ENCODE peak calls at places on chromosomes 12 and 14, in five cellular contexts. V is pancreas, R is DND-41, S is body of pancreas, C is right cardiac atrium. X is an unnamed sample.

GRCh38 chr12:4082809-4083447 is 190.6 kb upstream of the CCND2 start:
- DNase-seq in C (no peak), V (no peak), R (no peak), S (no peak), X (no peak)

GRCh38 chr14:23061995-23062394 is 4.7 kb upstream of the CDH24 start:
- DNase-seq in V (peak; percentile 67), S (peak; percentile 75), R (no peak), C (peak; percentile 57), X (peak; percentile 36)

GRCh38 chr12:49626169-49626835 is 2.9 kb downstream of the PRPF40B start:
- DNase-seq in V (no peak), S (no peak), C (no peak), R (no peak), X (no peak)

GRCh38 chr14:51328942-51329350 is 88.9 kb downstream of the TMX1 start:
- DNase-seq in V (no peak), C (no peak), R (no peak), S (no peak), X (no peak)

GRCh38 chr12:3752096-3752709 is 706 bp downstream of the CRACR2A start:
- DNase-seq in S (peak; percentile 62), R (peak; percentile 76), C (peak; percentile 68), V (peak; percentile 33), X (peak; percentile 55)

GRCh38 chr14:100536141-100536540 is 51.1 kb downstream of the BEGAIN start:
- DNase-seq in S (peak; percentile 5), V (peak; percentile 26), C (no peak), R (peak; percentile 63), X (no peak)

GRCh38 chr14:72457641-72458040 is 436.3 kb downstream of the DPF3 start:
- DNase-seq in S (no peak), V (no peak), R (no peak), C (no peak), X (no peak)

GRCh38 chr12:18546399-18546798 is 191.4 kb downstream of the PLCZ1 start:
- DNase-seq in V (no peak), R (no peak), S (no peak), C (no peak), X (no peak)

GRCh38 chr14:101444116-101444515 is 117.2 kb upstream of the DIO3 start:
- DNase-seq in R (no peak), C (no peak), S (no peak), V (no peak), X (no peak)

GRCh38 chr12:19397534-19397933 is 41.8 kb upstream of the AEBP2 start:
- DNase-seq in C (no peak), S (no peak), V (no peak), R (no peak), X (no peak)

GRCh38 chr14:83638725-83639124 is 1891.2 kb upstream of the FLRT2 start:
- DNase-seq in V (no peak), R (no peak), C (no peak), S (no peak), X (no peak)

GRCh38 chr12:125276567-125276966 is 211.3 kb downstream of the AACS start:
- DNase-seq in V (no peak), C (no peak), R (no peak), S (no peak), X (no peak)

DNA sequence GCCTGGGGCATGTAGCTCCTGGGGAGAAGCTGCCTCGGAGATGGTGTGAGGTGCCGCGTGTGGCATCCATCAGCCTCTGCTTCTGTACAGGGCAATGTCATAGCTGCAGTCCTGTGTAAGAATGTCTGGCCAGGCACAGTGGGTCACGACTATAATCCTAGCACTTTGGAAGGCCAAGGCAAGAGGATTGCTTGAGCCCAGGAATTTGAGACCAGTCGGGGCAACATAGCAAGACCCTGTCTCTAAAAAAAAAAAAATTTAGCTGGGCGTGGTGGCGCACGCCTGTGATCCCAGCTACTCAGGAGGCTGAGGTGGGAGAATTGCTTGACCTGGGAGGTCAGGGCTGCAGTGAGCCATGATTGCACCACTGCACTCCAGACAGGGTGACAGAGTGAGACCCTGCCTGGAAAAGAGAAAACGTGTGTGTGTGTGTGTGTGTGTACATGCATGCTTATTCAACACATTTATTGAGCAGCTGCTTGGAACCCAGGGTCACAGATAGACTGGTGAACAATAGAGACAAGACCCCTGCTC is 24.1 kb downstream of the RHOF start:
- DNase-seq in C (no peak), S (no peak), R (no peak), V (no peak), X (no peak)
- H3K27ac ChIP-seq in C (peak overlapping the region; percentile 24), S (no peak overlapping the region), R (no peak overlapping the region), V (no peak overlapping the region), X (no peak overlapping the region)

GRCh38 chr12:52900166-52900895 is 4.5 kb downstream of the KRT8 start:
- DNase-seq in S (peak; percentile 57), C (no peak), R (no peak), V (no peak), X (peak; percentile 77)
- H3K4me1 ChIP-seq in S (peaks cover 77% of the 10 kb centered on the region), C (peaks cover 2% of the 10 kb centered on the region), R (no peaks in the 10 kb centered on the region), V (peaks cover 58% of the 10 kb centered on the region), X (peaks cover 2% of the 10 kb centered on the region)

GRCh38 chr14:94582199-94582750 is 1.0 kb downstream of the SERPINA5 start:
- DNase-seq in R (no peak), V (peak; percentile 51), S (peak; percentile 81), C (peak; percentile 43), X (no peak)

GRCh38 chr14:94581127-94581999 is at the start of gene SERPINA5:
- DNase-seq in S (peak; percentile 90), V (peak; percentile 87), R (no peak), C (peak; percentile 81), X (no peak)

GRCh38 chr14:94584591-94585280 is 3.5 kb downstream of the SERPINA5 start:
- DNase-seq in C (no peak), R (no peak), S (no peak), V (no peak), X (no peak)

GRCh38 chr14:94583557-94583956 is 2.3 kb downstream of the SERPINA5 start:
- DNase-seq in R (no peak), C (no peak), S (no peak), V (no peak), X (no peak)

DNA sequence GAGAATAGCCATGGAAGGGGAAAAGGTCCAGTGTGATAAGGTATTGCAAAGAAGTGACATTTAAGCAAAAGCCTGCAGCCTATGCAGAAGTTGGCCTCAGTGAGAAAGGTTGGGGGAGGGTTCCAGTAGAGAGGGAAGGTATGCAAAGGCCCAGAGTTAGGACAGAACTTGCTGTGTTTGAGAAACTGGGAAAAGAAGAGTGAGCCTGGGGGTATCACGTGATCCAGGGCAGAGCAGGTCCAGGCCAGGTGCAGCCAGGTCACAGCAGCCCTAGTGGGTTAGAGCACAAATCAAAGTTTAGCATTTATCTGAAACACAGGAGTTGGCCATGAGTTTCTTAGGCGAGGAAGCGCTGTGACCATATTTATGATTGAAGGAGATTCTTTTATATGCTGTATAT is 1.6 kb downstream of the SERPINA5 start:
- DNase-seq in S (no peak), C (no peak), V (no peak), R (no peak), X (no peak)
- H3K27ac ChIP-seq in S (peak overlapping the region; percentile 84), C (no peak overlapping the region), V (peak overlapping the region; percentile 72), R (no peak overlapping the region), X (no peak overlapping the region)

GRCh38 chr12:120229583-120230325 is 28.8 kb upstream of the RPLP0 start:
- DNase-seq in S (no peak), R (no peak), C (no peak), V (no peak), X (peak; percentile 94)
- H3K4me1 ChIP-seq in S (peaks cover 83% of the 10 kb centered on the region), R (peaks cover 33% of the 10 kb centered on the region), C (peaks cover 58% of the 10 kb centered on the region), V (peaks cover 76% of the 10 kb centered on the region), X (peaks cover 31% of the 10 kb centered on the region)

GRCh38 chr14:33679025-33679424 is 271.8 kb downstream of the EGLN3 start:
- DNase-seq in R (no peak), V (no peak), C (no peak), S (no peak), X (no peak)

GRCh38 chr14:33675415-33676130 is 275.3 kb downstream of the EGLN3 start:
- DNase-seq in C (no peak), V (no peak), S (no peak), R (no peak), X (no peak)

GRCh38 chr14:33678012-33678411 is 272.9 kb downstream of the EGLN3 start:
- DNase-seq in R (no peak), C (no peak), V (no peak), S (no peak), X (no peak)

GRCh38 chr14:33674716-33675115 is 276.2 kb downstream of the EGLN3 start:
- DNase-seq in S (no peak), C (no peak), V (no peak), R (no peak), X (no peak)

GRCh38 chr14:33676135-33676566 is 274.7 kb downstream of the EGLN3 start:
- DNase-seq in V (peak; percentile 21), R (peak; percentile 4), S (peak; percentile 15), C (peak; percentile 32), X (peak; percentile 17)
- H3K27ac ChIP-seq in V (no peak overlapping the region), R (no peak overlapping the region), S (no peak overlapping the region), C (no peak overlapping the region), X (no peak overlapping the region)

DNA sequence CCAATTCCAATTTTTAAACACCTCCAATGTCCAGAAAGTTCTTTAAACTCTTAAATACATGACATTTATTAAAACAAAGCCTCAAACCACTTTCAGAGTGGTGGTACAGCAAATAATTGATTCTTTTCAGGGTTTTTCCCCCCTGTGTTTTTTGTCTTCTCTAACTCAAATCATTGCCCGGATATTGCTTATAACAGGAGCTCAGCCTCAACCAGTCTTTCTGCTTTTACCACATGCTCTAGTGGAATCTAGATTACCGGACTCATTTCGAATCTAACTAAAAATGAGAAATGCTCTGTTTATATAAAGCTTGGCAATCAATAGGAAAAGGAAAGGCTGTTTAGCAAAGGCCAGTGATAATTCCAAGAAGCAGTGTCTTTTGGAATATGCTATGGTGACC is 161.5 kb downstream of the ETV6 start:
- DNase-seq in C (no peak), S (no peak), V (no peak), R (no peak), X (no peak)
- H3K4me1 ChIP-seq in C (peaks cover 7% of the 10 kb centered on the region), S (peaks cover 40% of the 10 kb centered on the region), V (peaks cover 46% of the 10 kb centered on the region), R (peaks cover 88% of the 10 kb centered on the region), X (no peaks in the 10 kb centered on the region)

GRCh38 chr14:77616133-77616453 is 344 bp downstream of the SPTLC2 start:
- DNase-seq in C (no peak), S (no peak), R (peak; percentile 14), V (no peak), X (no peak)

GRCh38 chr14:77615231-77616132 is 955 bp downstream of the SPTLC2 start:
- DNase-seq in C (no peak), S (peak; percentile 8), V (no peak), R (peak; percentile 14), X (peak; percentile 46)

GRCh38 chr14:77610553-77610952 is 5.9 kb downstream of the SPTLC2 start:
- DNase-seq in S (no peak), V (no peak), R (no peak), C (no peak), X (no peak)

GRCh38 chr14:77612011-77612620 is 4.3 kb downstream of the SPTLC2 start:
- DNase-seq in C (no peak), V (no peak), R (no peak), S (no peak), X (no peak)

DNA sequence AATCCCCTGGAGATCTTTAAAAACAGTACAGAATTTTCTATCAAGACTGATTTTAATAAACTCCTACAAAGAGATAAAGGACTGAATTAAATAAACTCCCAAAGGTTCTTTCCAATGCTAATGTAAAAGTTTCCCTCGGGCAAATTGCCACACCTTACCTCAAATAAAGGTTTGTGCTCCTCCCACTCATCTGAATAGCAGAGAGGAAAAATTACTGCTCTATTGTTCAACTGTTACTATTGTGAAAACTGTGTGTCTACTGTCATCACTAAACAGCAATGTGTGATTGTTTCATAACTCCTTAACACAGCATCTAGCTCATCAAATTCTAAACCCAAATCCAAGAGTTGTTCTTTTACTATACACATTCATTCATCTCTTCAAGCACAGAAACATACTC is 3.2 kb downstream of the SPTLC2 start:
- DNase-seq in R (no peak), C (no peak), V (no peak), S (no peak), X (no peak)
- H3K27ac ChIP-seq in R (no peak overlapping the region), C (no peak overlapping the region), V (no peak overlapping the region), S (no peak overlapping the region), X (no peak overlapping the region)